ENCODE peak calls at places on chromosomes 6 and 20, in four cellular contexts. F is adrenal gland, H is astrocyte of the spinal cord, A is brain microvascular endothelial cell. E is an unnamed sample.

GRCh38 chr6:154297711-154298110 is 58.9 kb downstream of the IPCEF1 start:
- DNase-seq in F (no peak), A (no peak), H (no peak), E (no peak)

GRCh38 chr6:153790048-153790447 is 249.0 kb upstream of the OPRM1 start:
- DNase-seq in F (no peak), H (peak; percentile 92), A (peak; percentile 97), E (peak; percentile 14)

GRCh38 chr6:42315991-42316378 is 98.3 kb upstream of the MRPS10 start:
- DNase-seq in H (peak; percentile 97), A (peak; percentile 97), F (peak; percentile 81), E (peak; percentile 93)

GRCh38 chr6:125432968-125433367 is 131.2 kb upstream of the HDDC2 start:
- DNase-seq in H (no peak), A (no peak), F (no peak), E (no peak)

GRCh38 chr6:116685437-116685993 is 4.5 kb downstream of the KPNA5 start:
- DNase-seq in F (no peak), H (no peak), A (no peak), E (no peak)

GRCh38 chr20:3334156-3334943 is 73.1 kb downstream of the DNAAF9 start:
- DNase-seq in A (no peak), H (no peak), F (no peak), E (no peak)

GRCh38 chr6:43838276-43839036 is 68.4 kb downstream of the VEGFA start:
- DNase-seq in A (peak; percentile 70), H (peak; percentile 65), F (peak; percentile 90), E (no peak)

GRCh38 chr20:64077094-64077493 is 2.2 kb downstream of the RGS19 start:
- DNase-seq in F (no peak), A (no peak), H (no peak), E (no peak)

GRCh38 chr6:142763205-142763604 is 181.8 kb downstream of the HIVEP2 start:
- DNase-seq in H (peak; percentile 59), A (no peak), F (no peak), E (no peak)

GRCh38 chr6:118980063-118980462 is 45.1 kb upstream of the MCM9 start:
- DNase-seq in H (no peak), A (no peak), F (peak; percentile 83), E (no peak)

GRCh38 chr6:125947581-125947980 is 9.0 kb upstream of the HINT3 start:
- DNase-seq in H (no peak), F (peak; percentile 70), A (peak; percentile 55), E (no peak)

GRCh38 chr6:170180671-170181337 is 110.1 kb downstream of the DLL1 start:
- DNase-seq in H (no peak), A (no peak), F (peak; percentile 43), E (no peak)

GRCh38 chr6:167210375-167211295 is 52.9 kb upstream of the GPR31 start:
- DNase-seq in H (peak; percentile 20), A (no peak), F (no peak), E (no peak)

GRCh38 chr20:61055130-61055529 is 196.9 kb upstream of the CDH4 start:
- DNase-seq in H (no peak), F (no peak), A (no peak), E (no peak)

GRCh38 chr20:168876-169275 is 11.6 kb downstream of the DEFB127 start:
- DNase-seq in H (no peak), A (no peak), F (no peak), E (no peak)

GRCh38 chr6:47163536-47163935 is 121.4 kb upstream of the ADGRF1 start:
- DNase-seq in H (no peak), A (no peak), F (no peak), E (no peak)

GRCh38 chr6:167676666-167677421 is 149.9 kb upstream of the AFDN start:
- DNase-seq in A (no peak), F (peak; percentile 57), H (no peak), E (no peak)

GRCh38 chr6:81697564-81697963 is 54.9 kb downstream of the TENT5A start:
- DNase-seq in A (peak; percentile 27), F (no peak), H (peak; percentile 30), E (no peak)

GRCh38 chr6:167791036-167791779 is 35.5 kb upstream of the AFDN start:
- DNase-seq in F (peak; percentile 35), H (no peak), A (no peak), E (no peak)

GRCh38 chr6:106870069-106870468 is 104.5 kb downstream of the CD24 start:
- DNase-seq in F (no peak), A (peak; percentile 24), H (peak; percentile 80), E (no peak)

GRCh38 chr6:130473886-130474285 is 108.1 kb downstream of the TMEM200A start:
- DNase-seq in A (peak; percentile 87), F (no peak), H (peak; percentile 81), E (peak; percentile 79)

GRCh38 chr6:106799008-106799952 is 169.9 kb downstream of the QRSL1 start:
- DNase-seq in A (no peak), F (no peak), H (peak; percentile 71), E (no peak)

GRCh38 chr20:9072741-9073310 is 3.9 kb downstream of the PLCB4 start:
- DNase-seq in F (no peak), A (no peak), H (no peak), E (no peak)

GRCh38 chr6:169168706-169169105 is 84.9 kb downstream of the THBS2 start:
- DNase-seq in A (no peak), F (peak; percentile 24), H (no peak), E (no peak)

GRCh38 chr6:133130863-133131262 is 110.3 kb upstream of the EYA4 start:
- DNase-seq in F (peak; percentile 80), H (peak; percentile 72), A (no peak), E (peak; percentile 52)

GRCh38 chr6:105753184-105754097 is 332.7 kb upstream of the PRDM1 start:
- DNase-seq in A (no peak), H (peak; percentile 45), F (no peak), E (no peak)

GRCh38 chr20:855466-856360 is 22.2 kb downstream of the FAM110A start:
- DNase-seq in A (no peak), F (no peak), H (no peak), E (no peak)

GRCh38 chr20:32896521-32897280 is 38.0 kb downstream of the EFCAB8 start:
- DNase-seq in H (no peak), F (no peak), A (no peak), E (no peak)

GRCh38 chr20:21361266-21361665 is 36.1 kb downstream of the NKX2-4 start:
- DNase-seq in A (no peak), F (no peak), H (no peak), E (no peak)

GRCh38 chr20:41440882-41441281 is 74.3 kb upstream of the EMILIN3 start:
- DNase-seq in H (no peak), A (no peak), F (no peak), E (no peak)

GRCh38 chr20:62886709-62887058 is 25.1 kb upstream of the TCFL5 start:
- DNase-seq in H (no peak), A (no peak), F (no peak), E (no peak)

DNA sequence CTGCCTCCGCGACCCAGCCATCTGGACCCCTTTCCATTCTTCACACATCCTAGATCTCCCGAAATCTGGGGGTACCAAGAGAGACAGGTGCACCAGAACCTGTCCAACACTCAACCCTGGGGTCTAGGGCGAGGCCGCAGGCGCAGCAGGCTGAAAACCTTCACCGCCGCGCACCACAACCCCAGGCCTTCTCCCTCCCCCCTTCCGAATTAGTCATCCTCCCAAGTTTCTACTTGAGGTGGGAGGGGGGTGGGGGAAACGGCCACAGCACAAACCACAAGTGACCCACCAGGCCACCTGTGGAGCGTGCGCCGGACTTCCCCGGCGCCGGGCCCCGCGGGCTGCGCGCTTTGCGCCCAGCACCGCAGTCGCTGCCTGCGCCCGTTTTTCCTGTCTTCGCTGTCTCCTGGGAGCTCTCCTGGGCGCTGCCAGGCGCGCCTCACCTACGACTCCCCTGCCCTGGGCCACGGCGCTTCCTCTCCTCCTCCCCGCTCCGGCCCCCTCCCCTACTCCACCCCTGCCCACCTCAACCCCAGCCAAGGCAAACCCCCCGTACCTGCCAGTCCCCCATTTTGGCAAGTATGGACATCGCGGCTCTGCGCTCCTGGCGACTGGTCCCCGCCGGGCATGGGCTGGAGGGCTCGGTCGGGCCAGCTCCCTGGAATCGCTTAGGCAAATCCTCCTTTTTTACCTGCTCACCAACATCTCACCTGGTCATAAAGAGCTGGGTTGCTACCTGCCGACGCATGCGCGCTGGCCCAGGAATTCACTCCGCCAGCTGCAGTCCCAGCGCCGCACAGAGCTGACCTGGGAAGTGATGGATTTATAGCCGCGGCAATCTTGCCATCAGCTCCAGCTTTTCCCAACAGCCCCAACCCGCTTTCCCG is 4.2 kb upstream of the TFAP2A start:
- DNase-seq in F (no peak), H (peak; percentile 60), A (no peak), E (no peak)
- TF ChIP-seq CTCF in F (no peak), H (no peak), A (no peak), E (no peak)

GRCh38 chr20:37193821-37194220 is 14.5 kb upstream of the MROH8 start:
- DNase-seq in F (peak; percentile 41), A (no peak), H (no peak), E (no peak)

GRCh38 chr20:37190354-37190753 is 11.0 kb upstream of the MROH8 start:
- DNase-seq in F (no peak), A (no peak), H (no peak), E (no peak)

GRCh38 chr20:37193226-37193625 is 13.9 kb upstream of the MROH8 start:
- DNase-seq in F (peak; percentile 15), H (no peak), A (no peak), E (no peak)

GRCh38 chr20:37194616-37195015 is 15.3 kb upstream of the MROH8 start:
- DNase-seq in A (no peak), H (no peak), F (peak; percentile 45), E (no peak)

DNA sequence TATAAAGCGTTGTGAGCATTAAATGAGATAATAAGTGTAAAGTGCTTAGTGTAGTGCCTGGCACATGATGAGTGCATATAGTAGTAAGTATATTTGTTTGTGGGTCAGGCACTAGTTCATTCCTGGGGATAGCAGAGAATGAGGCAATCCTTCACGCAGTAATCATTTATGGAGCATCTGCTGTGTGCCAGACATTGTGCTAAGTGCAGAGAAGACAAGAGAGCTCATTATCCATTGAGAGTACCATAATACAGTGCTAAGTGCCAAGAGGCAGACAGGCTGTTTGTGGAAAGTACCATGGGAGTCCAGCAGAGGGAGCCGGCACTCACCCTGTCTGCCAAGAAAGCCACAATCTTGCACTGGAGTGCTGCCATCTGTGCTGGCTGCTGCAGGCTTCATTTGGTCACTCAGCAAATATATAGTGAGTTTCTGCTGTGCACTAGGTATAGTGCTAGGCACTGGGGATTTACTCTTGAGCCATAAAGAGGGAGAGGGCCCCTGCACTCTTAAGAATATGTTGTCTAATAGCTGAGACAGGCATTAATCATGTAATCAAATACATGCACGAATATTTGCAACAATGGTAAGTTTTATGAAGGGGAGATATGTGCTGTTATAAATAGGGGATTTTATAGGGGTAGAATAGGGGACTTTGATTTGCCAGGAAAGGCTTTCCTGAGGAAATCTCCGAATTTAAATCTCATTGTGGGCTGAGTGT is 12.9 kb upstream of the MROH8 start:
- DNase-seq in A (peak; percentile 88), F (peak; percentile 96), H (peak; percentile 90), E (peak; percentile 74)
- H3K4me3 ChIP-seq in A (no peak overlapping the region), F (no peak overlapping the region), H (no peak overlapping the region), E (no peak overlapping the region)

DNA sequence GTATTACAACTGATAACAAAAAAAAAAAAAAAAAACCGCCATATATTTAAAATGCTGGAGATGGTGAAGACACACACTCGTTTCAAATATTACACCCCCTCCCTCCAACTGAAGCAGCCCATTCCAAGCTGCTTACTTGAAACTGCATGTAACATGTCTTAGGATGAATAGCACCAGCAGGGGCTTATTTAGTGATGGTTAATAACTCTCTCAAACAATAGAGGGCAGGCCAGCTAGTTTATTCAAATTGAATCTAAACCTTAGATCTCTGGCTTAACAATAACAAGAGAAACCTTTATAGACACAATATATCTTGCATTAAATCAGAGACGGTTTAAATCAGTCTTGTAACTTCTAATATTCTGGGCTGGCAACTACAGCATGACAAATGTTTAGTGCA is 9.3 kb upstream of the JPH2 start:
- DNase-seq in F (no peak), H (no peak), A (no peak), E (no peak)
- TF ChIP-seq CTCF in F (no peak), H (peak; percentile 19), A (peak; percentile 34), E (no peak)

GRCh38 chr6:33622456-33623431 is 1.6 kb downstream of the ITPR3 start:
- DNase-seq in H (no peak), A (no peak), F (no peak), E (no peak)
- H3K4me3 ChIP-seq in H (peak overlapping the region; percentile 57), A (peak overlapping the region; percentile 63), F (no peak overlapping the region), E (peak overlapping the region; percentile 61)